ENCODE peak calls at places on chromosome 2, in six cellular contexts. One of them, this sample, is unnamed.

GRCh38 chr2:181104512-181105121 is 124.2 kb downstream of the UBE2E3 start:
- DNase-seq in H54: no peak
- DNase-seq in stimulated activated CD4-positive, alpha-beta T cell treated with anti-CD3 and anti-CD28 coated beads, Interleukin-4, amount 100 ng/mL, for 4 hours: no peak
- DNase-seq in A172: peak
- DNase-seq in nucleus accumbens: no peak
- DNase-seq in 8988T: no peak
- DNase-seq in this sample: no peak

GRCh38 chr2:167579826-167580225 is 667.6 kb downstream of the STK39 start:
- DNase-seq in H54: no peak
- DNase-seq in stimulated activated CD4-positive, alpha-beta T cell treated with anti-CD3 and anti-CD28 coated beads, Interleukin-4, amount 100 ng/mL, for 4 hours: no peak
- DNase-seq in A172: no peak
- DNase-seq in nucleus accumbens: no peak
- DNase-seq in 8988T: no peak
- DNase-seq in this sample: no peak

GRCh38 chr2:58834404-58834803 is 593.3 kb upstream of the FANCL start:
- DNase-seq in H54: no peak
- DNase-seq in stimulated activated CD4-positive, alpha-beta T cell treated with anti-CD3 and anti-CD28 coated beads, Interleukin-4, amount 100 ng/mL, for 4 hours: no peak
- DNase-seq in A172: peak
- DNase-seq in nucleus accumbens: no peak
- DNase-seq in 8988T: no peak
- DNase-seq in this sample: no peak

GRCh38 chr2:25151718-25152117 is 16.7 kb downstream of the POMC start:
- DNase-seq in H54: no peak
- DNase-seq in stimulated activated CD4-positive, alpha-beta T cell treated with anti-CD3 and anti-CD28 coated beads, Interleukin-4, amount 100 ng/mL, for 4 hours: no peak
- DNase-seq in A172: no peak
- DNase-seq in nucleus accumbens: no peak
- DNase-seq in 8988T: no peak
- DNase-seq in this sample: no peak

GRCh38 chr2:55115795-55116597 is 65.7 kb upstream of the RTN4 start:
- DNase-seq in H54: no peak
- DNase-seq in stimulated activated CD4-positive, alpha-beta T cell treated with anti-CD3 and anti-CD28 coated beads, Interleukin-4, amount 100 ng/mL, for 4 hours: no peak
- DNase-seq in A172: peak
- DNase-seq in nucleus accumbens: no peak
- DNase-seq in 8988T: no peak
- DNase-seq in this sample: no peak

GRCh38 chr2:96089356-96090180 is 26.8 kb downstream of the ADRA2B start:
- DNase-seq in H54: no peak
- DNase-seq in stimulated activated CD4-positive, alpha-beta T cell treated with anti-CD3 and anti-CD28 coated beads, Interleukin-4, amount 100 ng/mL, for 4 hours: no peak
- DNase-seq in A172: no peak
- DNase-seq in nucleus accumbens: peak
- DNase-seq in 8988T: no peak
- DNase-seq in this sample: peak

GRCh38 chr2:239526666-239527415 is 126.0 kb upstream of the HDAC4 start:
- DNase-seq in H54: no peak
- DNase-seq in stimulated activated CD4-positive, alpha-beta T cell treated with anti-CD3 and anti-CD28 coated beads, Interleukin-4, amount 100 ng/mL, for 4 hours: no peak
- DNase-seq in A172: no peak
- DNase-seq in nucleus accumbens: no peak
- DNase-seq in 8988T: no peak
- DNase-seq in this sample: no peak

GRCh38 chr2:219018726-219019125 is 22.6 kb downstream of the CFAP65 start:
- DNase-seq in H54: no peak
- DNase-seq in stimulated activated CD4-positive, alpha-beta T cell treated with anti-CD3 and anti-CD28 coated beads, Interleukin-4, amount 100 ng/mL, for 4 hours: no peak
- DNase-seq in A172: no peak
- DNase-seq in nucleus accumbens: no peak
- DNase-seq in 8988T: no peak
- DNase-seq in this sample: no peak

GRCh38 chr2:85744771-85745601 is 8.8 kb upstream of the ATOH8 start:
- DNase-seq in H54: no peak
- DNase-seq in stimulated activated CD4-positive, alpha-beta T cell treated with anti-CD3 and anti-CD28 coated beads, Interleukin-4, amount 100 ng/mL, for 4 hours: no peak
- DNase-seq in A172: no peak
- DNase-seq in nucleus accumbens: no peak
- DNase-seq in 8988T: no peak
- DNase-seq in this sample: peak

GRCh38 chr2:102069311-102069974 is 73.1 kb upstream of the IL1R1 start:
- DNase-seq in H54: no peak
- DNase-seq in stimulated activated CD4-positive, alpha-beta T cell treated with anti-CD3 and anti-CD28 coated beads, Interleukin-4, amount 100 ng/mL, for 4 hours: no peak
- DNase-seq in A172: no peak
- DNase-seq in nucleus accumbens: no peak
- DNase-seq in 8988T: no peak
- DNase-seq in this sample: no peak

GRCh38 chr2:111685342-111685741 is 198.7 kb downstream of the ANAPC1 start:
- DNase-seq in H54: no peak
- DNase-seq in stimulated activated CD4-positive, alpha-beta T cell treated with anti-CD3 and anti-CD28 coated beads, Interleukin-4, amount 100 ng/mL, for 4 hours: no peak
- DNase-seq in A172: no peak
- DNase-seq in nucleus accumbens: no peak
- DNase-seq in 8988T: no peak
- DNase-seq in this sample: no peak

GRCh38 chr2:99624682-99625081 is 134.9 kb upstream of the REV1 start:
- DNase-seq in H54: no peak
- DNase-seq in stimulated activated CD4-positive, alpha-beta T cell treated with anti-CD3 and anti-CD28 coated beads, Interleukin-4, amount 100 ng/mL, for 4 hours: no peak
- DNase-seq in A172: no peak
- DNase-seq in nucleus accumbens: no peak
- DNase-seq in 8988T: no peak
- DNase-seq in this sample: no peak

GRCh38 chr2:154555700-154556099 is 142.8 kb upstream of the KCNJ3 start:
- DNase-seq in H54: no peak
- DNase-seq in stimulated activated CD4-positive, alpha-beta T cell treated with anti-CD3 and anti-CD28 coated beads, Interleukin-4, amount 100 ng/mL, for 4 hours: no peak
- DNase-seq in A172: no peak
- DNase-seq in nucleus accumbens: no peak
- DNase-seq in 8988T: no peak
- DNase-seq in this sample: no peak